ENCODE peak calls at places on chromosome 21, in eight cellular contexts. Q is NCI-H345; O is GM10248; B is kidney epithelial cell; A is activated gamma-delta T cell treated with Interleukin-2 at 50 U/mL for 16 hours; U is M059J; S is A172; H is effector CD4-positive, alpha-beta T cell. L is an unnamed sample.

GRCh38 chr21:16572032-16572431 is 842.2 kb downstream of the USP25 start:
- DNase-seq in Q (no peak), O (no peak), B (no peak), A (no peak), U (peak), S (peak), H (no peak), L (no peak)

GRCh38 chr21:43337901-43338655 is 88.9 kb downstream of the SIK1 start:
- DNase-seq in Q (no peak), O (no peak), B (no peak), A (no peak), U (no peak), S (no peak), H (no peak), L (no peak)

GRCh38 chr21:46425566-46425965 is 33.1 kb upstream of the DIP2A start:
- DNase-seq in Q (no peak), O (no peak), B (no peak), A (no peak), U (no peak), S (no peak), H (no peak), L (no peak)

GRCh38 chr21:46069719-46070279 is 28.1 kb upstream of the COL6A2 start:
- DNase-seq in Q (no peak), O (no peak), B (no peak), A (peak), U (no peak), S (no peak), H (no peak), L (no peak)

GRCh38 chr21:10616535-10616934 is 95.2 kb downstream of the TPTE start:
- DNase-seq in Q (no peak), O (no peak), B (no peak), A (no peak), U (no peak), S (no peak), H (no peak), L (no peak)

GRCh38 chr21:38956791-38957571 is 151.3 kb downstream of the ETS2 start:
- DNase-seq in Q (peak), O (no peak), B (no peak), A (no peak), U (peak), S (no peak), H (no peak), L (no peak)

GRCh38 chr21:37746849-37747248 is 169.4 kb downstream of the KCNJ6 start:
- DNase-seq in Q (no peak), O (no peak), B (no peak), A (no peak), U (no peak), S (no peak), H (no peak), L (no peak)

GRCh38 chr21:38950388-38951094 is 144.8 kb downstream of the ETS2 start:
- DNase-seq in Q (peak), O (no peak), B (no peak), A (no peak), U (peak), S (peak), H (no peak), L (no peak)

GRCh38 chr21:46021978-46022544 is 40.5 kb downstream of the COL6A1 start:
- DNase-seq in Q (no peak), O (no peak), B (no peak), A (no peak), U (no peak), S (no peak), H (no peak), L (no peak)

GRCh38 chr21:36209626-36210171 is 53.1 kb downstream of the DOP1B start:
- DNase-seq in Q (peak), O (peak), B (no peak), A (peak), U (peak), S (peak), H (peak), L (peak)

GRCh38 chr21:40186036-40186435 is 318.8 kb downstream of the PCP4 start:
- DNase-seq in Q (no peak), O (no peak), B (no peak), A (no peak), U (no peak), S (no peak), H (no peak), L (no peak)

GRCh38 chr21:42532466-42533181 is 19.0 kb downstream of the SLC37A1 start:
- DNase-seq in Q (no peak), O (no peak), B (no peak), A (no peak), U (peak), S (no peak), H (no peak), L (no peak)

GRCh38 chr21:31340942-31341487 is 3.0 kb downstream of the TIAM1 start:
- DNase-seq in Q (no peak), O (no peak), B (no peak), A (no peak), U (no peak), S (no peak), H (no peak), L (no peak)

GRCh38 chr21:36788116-36788515 is 89.2 kb downstream of the SIM2 start:
- DNase-seq in Q (no peak), O (no peak), B (no peak), A (no peak), U (peak), S (peak), H (no peak), L (no peak)

GRCh38 chr21:45476582-45476981 is 65.7 kb downstream of the SLC19A1 start:
- DNase-seq in Q (no peak), O (no peak), B (no peak), A (no peak), U (no peak), S (no peak), H (no peak), L (no peak)

L was measured in WTC11.